ENCODE peak calls at places on chromosomes 4 and X, in eight cellular contexts. One of them, this sample, is unnamed.
A peak's percentile ranks its signal among the peaks of the same experiment; 100 is the strongest.

GRCh38 chr4:43373201-43373600 is 480.7 kb downstream of the GRXCR1 start:
- DNase-seq in activated CD4-positive, alpha-beta T cell treated with anti-CD3 and anti-CD28 coated beads for 36 hours: no peak
- DNase-seq in cardiac fibroblast: no peak
- DNase-seq in colonic mucosa: no peak
- DNase-seq in stromal cell of bone marrow: no peak
- DNase-seq in MG63: no peak
- DNase-seq in HEK293T: no peak
- DNase-seq in NCI-H2029 treated with DMSO at 0.1 percent for 48 hours: no peak
- DNase-seq in this sample: peak; percentile 62

GRCh38 chr4:119118397-119118796 is 17.2 kb upstream of the MYOZ2 start:
- DNase-seq in MG63: no peak
- DNase-seq in NCI-H2029 treated with DMSO at 0.1 percent for 48 hours: no peak
- DNase-seq in HEK293T: no peak
- DNase-seq in stromal cell of bone marrow: no peak
- DNase-seq in cardiac fibroblast: no peak
- DNase-seq in activated CD4-positive, alpha-beta T cell treated with anti-CD3 and anti-CD28 coated beads for 36 hours: no peak
- DNase-seq in colonic mucosa: no peak
- DNase-seq in this sample: no peak

GRCh38 chr4:168720396-168720795 is 223.5 kb downstream of the PALLD start:
- DNase-seq in stromal cell of bone marrow: no peak
- DNase-seq in HEK293T: no peak
- DNase-seq in MG63: no peak
- DNase-seq in cardiac fibroblast: no peak
- DNase-seq in NCI-H2029 treated with DMSO at 0.1 percent for 48 hours: no peak
- DNase-seq in colonic mucosa: no peak
- DNase-seq in activated CD4-positive, alpha-beta T cell treated with anti-CD3 and anti-CD28 coated beads for 36 hours: no peak
- DNase-seq in this sample: no peak

GRCh38 chr4:151169223-151169622 is 69.8 kb downstream of the RPS3A start:
- DNase-seq in colonic mucosa: peak; percentile 58
- DNase-seq in stromal cell of bone marrow: peak; percentile 91
- DNase-seq in activated CD4-positive, alpha-beta T cell treated with anti-CD3 and anti-CD28 coated beads for 36 hours: no peak
- DNase-seq in NCI-H2029 treated with DMSO at 0.1 percent for 48 hours: no peak
- DNase-seq in MG63: peak; percentile 92
- DNase-seq in cardiac fibroblast: peak; percentile 96
- DNase-seq in HEK293T: no peak
- DNase-seq in this sample: peak; percentile 16

GRCh38 chrX:100635989-100636320 is 651 bp downstream of the TSPAN6 start:
- DNase-seq in colonic mucosa: no peak
- DNase-seq in stromal cell of bone marrow: no peak
- DNase-seq in activated CD4-positive, alpha-beta T cell treated with anti-CD3 and anti-CD28 coated beads for 36 hours: no peak
- DNase-seq in MG63: no peak
- DNase-seq in HEK293T: no peak
- DNase-seq in NCI-H2029 treated with DMSO at 0.1 percent for 48 hours: no peak
- DNase-seq in cardiac fibroblast: no peak
- DNase-seq in this sample: no peak

GRCh38 chr4:78971326-78971725 is 32.1 kb upstream of the PAQR3 start:
- DNase-seq in stromal cell of bone marrow: peak; percentile 20
- DNase-seq in colonic mucosa: no peak
- DNase-seq in NCI-H2029 treated with DMSO at 0.1 percent for 48 hours: no peak
- DNase-seq in activated CD4-positive, alpha-beta T cell treated with anti-CD3 and anti-CD28 coated beads for 36 hours: no peak
- DNase-seq in cardiac fibroblast: peak; percentile 58
- DNase-seq in MG63: no peak
- DNase-seq in HEK293T: no peak
- DNase-seq in this sample: no peak

GRCh38 chrX:40373641-40374040 is 207.1 kb upstream of the ATP6AP2 start:
- DNase-seq in colonic mucosa: no peak
- DNase-seq in stromal cell of bone marrow: no peak
- DNase-seq in MG63: no peak
- DNase-seq in HEK293T: no peak
- DNase-seq in NCI-H2029 treated with DMSO at 0.1 percent for 48 hours: no peak
- DNase-seq in cardiac fibroblast: no peak
- DNase-seq in activated CD4-positive, alpha-beta T cell treated with anti-CD3 and anti-CD28 coated beads for 36 hours: no peak
- DNase-seq in this sample: no peak

GRCh38 chr4:62399242-62399641 is 1199.1 kb downstream of the ADGRL3 start:
- DNase-seq in colonic mucosa: no peak
- DNase-seq in HEK293T: no peak
- DNase-seq in activated CD4-positive, alpha-beta T cell treated with anti-CD3 and anti-CD28 coated beads for 36 hours: no peak
- DNase-seq in NCI-H2029 treated with DMSO at 0.1 percent for 48 hours: no peak
- DNase-seq in MG63: no peak
- DNase-seq in stromal cell of bone marrow: no peak
- DNase-seq in cardiac fibroblast: no peak
- DNase-seq in this sample: no peak

GRCh38 chr4:22616516-22616915 is 76.2 kb upstream of the GBA3 start:
- DNase-seq in NCI-H2029 treated with DMSO at 0.1 percent for 48 hours: no peak
- DNase-seq in activated CD4-positive, alpha-beta T cell treated with anti-CD3 and anti-CD28 coated beads for 36 hours: no peak
- DNase-seq in MG63: no peak
- DNase-seq in colonic mucosa: no peak
- DNase-seq in cardiac fibroblast: no peak
- DNase-seq in stromal cell of bone marrow: no peak
- DNase-seq in HEK293T: no peak
- DNase-seq in this sample: no peak

GRCh38 chrX:48531359-48531954 is 8.1 kb upstream of the TBC1D25 start:
- DNase-seq in NCI-H2029 treated with DMSO at 0.1 percent for 48 hours: no peak
- DNase-seq in HEK293T: no peak
- DNase-seq in cardiac fibroblast: peak; percentile 80
- DNase-seq in activated CD4-positive, alpha-beta T cell treated with anti-CD3 and anti-CD28 coated beads for 36 hours: no peak
- DNase-seq in MG63: peak; percentile 71
- DNase-seq in stromal cell of bone marrow: peak; percentile 66
- DNase-seq in colonic mucosa: no peak
- DNase-seq in this sample: no peak

GRCh38 chr4:10089346-10089745 is 27.3 kb downstream of the WDR1 start:
- DNase-seq in cardiac fibroblast: no peak
- DNase-seq in stromal cell of bone marrow: no peak
- DNase-seq in NCI-H2029 treated with DMSO at 0.1 percent for 48 hours: no peak
- DNase-seq in colonic mucosa: peak; percentile 87
- DNase-seq in MG63: no peak
- DNase-seq in HEK293T: peak; percentile 36
- DNase-seq in activated CD4-positive, alpha-beta T cell treated with anti-CD3 and anti-CD28 coated beads for 36 hours: peak; percentile 47
- DNase-seq in this sample: no peak

GRCh38 chrX:2487366-2487765 is 13.4 kb downstream of the DHRSX start:
- DNase-seq in cardiac fibroblast: no peak
- DNase-seq in MG63: no peak
- DNase-seq in NCI-H2029 treated with DMSO at 0.1 percent for 48 hours: no peak
- DNase-seq in HEK293T: no peak
- DNase-seq in stromal cell of bone marrow: no peak
- DNase-seq in activated CD4-positive, alpha-beta T cell treated with anti-CD3 and anti-CD28 coated beads for 36 hours: no peak
- DNase-seq in colonic mucosa: no peak
- DNase-seq in this sample: no peak

GRCh38 chr4:139595989-139596679 is 40.1 kb upstream of the SETD7 start:
- DNase-seq in colonic mucosa: no peak
- DNase-seq in cardiac fibroblast: no peak
- DNase-seq in activated CD4-positive, alpha-beta T cell treated with anti-CD3 and anti-CD28 coated beads for 36 hours: no peak
- DNase-seq in NCI-H2029 treated with DMSO at 0.1 percent for 48 hours: no peak
- DNase-seq in stromal cell of bone marrow: no peak
- DNase-seq in MG63: peak; percentile 16
- DNase-seq in HEK293T: no peak
- DNase-seq in this sample: no peak

GRCh38 chr4:141871086-141871485 is 234.7 kb downstream of the IL15 start:
- DNase-seq in activated CD4-positive, alpha-beta T cell treated with anti-CD3 and anti-CD28 coated beads for 36 hours: no peak
- DNase-seq in stromal cell of bone marrow: no peak
- DNase-seq in NCI-H2029 treated with DMSO at 0.1 percent for 48 hours: no peak
- DNase-seq in MG63: no peak
- DNase-seq in colonic mucosa: no peak
- DNase-seq in cardiac fibroblast: peak; percentile 54
- DNase-seq in HEK293T: no peak
- DNase-seq in this sample: no peak

GRCh38 chr4:26330186-26330787 is 9.5 kb downstream of the RBPJ start:
- DNase-seq in NCI-H2029 treated with DMSO at 0.1 percent for 48 hours: peak; percentile 77
- DNase-seq in HEK293T: peak; percentile 19
- DNase-seq in stromal cell of bone marrow: peak; percentile 36
- DNase-seq in activated CD4-positive, alpha-beta T cell treated with anti-CD3 and anti-CD28 coated beads for 36 hours: no peak
- DNase-seq in cardiac fibroblast: peak; percentile 73
- DNase-seq in colonic mucosa: peak; percentile 25
- DNase-seq in MG63: no peak
- DNase-seq in this sample: peak; percentile 88

GRCh38 chr4:164383187-164384181 is 370.4 kb upstream of the SMIM31 start:
- DNase-seq in activated CD4-positive, alpha-beta T cell treated with anti-CD3 and anti-CD28 coated beads for 36 hours: peak; percentile 35
- DNase-seq in cardiac fibroblast: no peak
- DNase-seq in stromal cell of bone marrow: peak; percentile 15
- DNase-seq in NCI-H2029 treated with DMSO at 0.1 percent for 48 hours: no peak
- DNase-seq in MG63: peak; percentile 100
- DNase-seq in HEK293T: no peak
- DNase-seq in colonic mucosa: no peak
- DNase-seq in this sample: peak; percentile 22

GRCh38 chr4:25299476-25300203 is 12.9 kb upstream of the ZCCHC4 start:
- DNase-seq in MG63: no peak
- DNase-seq in cardiac fibroblast: no peak
- DNase-seq in stromal cell of bone marrow: no peak
- DNase-seq in NCI-H2029 treated with DMSO at 0.1 percent for 48 hours: peak; percentile 65
- DNase-seq in HEK293T: no peak
- DNase-seq in colonic mucosa: peak; percentile 74
- DNase-seq in activated CD4-positive, alpha-beta T cell treated with anti-CD3 and anti-CD28 coated beads for 36 hours: no peak
- DNase-seq in this sample: no peak

GRCh38 chrX:72712094-72712755 is 1.9 kb downstream of the PHKA1 start:
- DNase-seq in cardiac fibroblast: peak; percentile 30
- DNase-seq in HEK293T: peak; percentile 12
- DNase-seq in colonic mucosa: no peak
- DNase-seq in NCI-H2029 treated with DMSO at 0.1 percent for 48 hours: no peak
- DNase-seq in stromal cell of bone marrow: no peak
- DNase-seq in activated CD4-positive, alpha-beta T cell treated with anti-CD3 and anti-CD28 coated beads for 36 hours: no peak
- DNase-seq in MG63: no peak
- DNase-seq in this sample: peak; percentile 2

GRCh38 chr4:120801171-120801758 is 121.3 kb downstream of the PRDM5 start:
- DNase-seq in HEK293T: no peak
- DNase-seq in colonic mucosa: no peak
- DNase-seq in MG63: peak; percentile 69
- DNase-seq in stromal cell of bone marrow: peak; percentile 69
- DNase-seq in activated CD4-positive, alpha-beta T cell treated with anti-CD3 and anti-CD28 coated beads for 36 hours: no peak
- DNase-seq in cardiac fibroblast: peak; percentile 78
- DNase-seq in NCI-H2029 treated with DMSO at 0.1 percent for 48 hours: no peak
- DNase-seq in this sample: no peak

GRCh38 chrX:12615061-12615460 is 176.2 kb upstream of the PRPS2 start:
- DNase-seq in HEK293T: no peak
- DNase-seq in NCI-H2029 treated with DMSO at 0.1 percent for 48 hours: no peak
- DNase-seq in cardiac fibroblast: no peak
- DNase-seq in stromal cell of bone marrow: no peak
- DNase-seq in activated CD4-positive, alpha-beta T cell treated with anti-CD3 and anti-CD28 coated beads for 36 hours: no peak
- DNase-seq in MG63: no peak
- DNase-seq in colonic mucosa: no peak
- DNase-seq in this sample: no peak

GRCh38 chrX:108091878-108092291 is 307 bp downstream of the ATG4A start:
- DNase-seq in MG63: no peak
- DNase-seq in NCI-H2029 treated with DMSO at 0.1 percent for 48 hours: no peak
- DNase-seq in activated CD4-positive, alpha-beta T cell treated with anti-CD3 and anti-CD28 coated beads for 36 hours: no peak
- DNase-seq in cardiac fibroblast: no peak
- DNase-seq in stromal cell of bone marrow: no peak
- DNase-seq in HEK293T: peak; percentile 40
- DNase-seq in colonic mucosa: no peak
- DNase-seq in this sample: peak; percentile 45

GRCh38 chrX:134161162-134161561 is 75.8 kb upstream of the CCDC160 start:
- DNase-seq in cardiac fibroblast: no peak
- DNase-seq in NCI-H2029 treated with DMSO at 0.1 percent for 48 hours: no peak
- DNase-seq in stromal cell of bone marrow: no peak
- DNase-seq in colonic mucosa: no peak
- DNase-seq in activated CD4-positive, alpha-beta T cell treated with anti-CD3 and anti-CD28 coated beads for 36 hours: no peak
- DNase-seq in HEK293T: no peak
- DNase-seq in MG63: no peak
- DNase-seq in this sample: no peak

GRCh38 chrX:130825509-130825908 is 77.5 kb downstream of the ENOX2 start:
- DNase-seq in stromal cell of bone marrow: no peak
- DNase-seq in colonic mucosa: no peak
- DNase-seq in cardiac fibroblast: no peak
- DNase-seq in NCI-H2029 treated with DMSO at 0.1 percent for 48 hours: no peak
- DNase-seq in HEK293T: no peak
- DNase-seq in activated CD4-positive, alpha-beta T cell treated with anti-CD3 and anti-CD28 coated beads for 36 hours: no peak
- DNase-seq in MG63: no peak
- DNase-seq in this sample: no peak

GRCh38 chr4:8370835-8371234 is 69.7 kb downstream of the ACOX3 start:
- DNase-seq in NCI-H2029 treated with DMSO at 0.1 percent for 48 hours: no peak
- DNase-seq in stromal cell of bone marrow: no peak
- DNase-seq in colonic mucosa: no peak
- DNase-seq in HEK293T: no peak
- DNase-seq in activated CD4-positive, alpha-beta T cell treated with anti-CD3 and anti-CD28 coated beads for 36 hours: no peak
- DNase-seq in cardiac fibroblast: no peak
- DNase-seq in MG63: no peak
- DNase-seq in this sample: no peak